ENCODE peak calls at places on chromosome 7, in four cellular contexts. S is uterus, G is BE2C, W is MM.1S. Q is an unnamed sample. For H3K36me3, the result is how much of the 10 kb centered on the place peaks cover.

GRCh38 chr7:112173214-112173905 is 32.8 kb downstream of the DOCK4 start:
- DNase-seq in G (peak), S (no peak), W (no peak), Q (no peak)

GRCh38 chr7:144728556-144728955 is 107.3 kb downstream of the TPK1 start:
- DNase-seq in S (no peak), G (no peak), W (no peak), Q (no peak)

GRCh38 chr7:149855368-149856305 is 17.5 kb downstream of the ZNF862 start:
- DNase-seq in S (no peak), G (no peak), W (no peak), Q (no peak)

GRCh38 chr7:94054130-94054529 is 50.0 kb upstream of the BET1 start:
- DNase-seq in G (no peak), S (no peak), W (no peak), Q (no peak)

GRCh38 chr7:81608748-81609382 is 161.0 kb downstream of the HGF start:
- DNase-seq in G (no peak), W (no peak), S (no peak), Q (no peak)

GRCh38 chr7:85039196-85039923 is 147.5 kb downstream of the SEMA3D start:
- DNase-seq in S (no peak), G (no peak), W (peak), Q (no peak)

GRCh38 chr7:144090667-144091066 is 4.6 kb downstream of the OR2A12 start:
- DNase-seq in G (no peak), W (no peak), S (no peak), Q (no peak)

GRCh38 chr7:131502810-131503545 is 53.5 kb downstream of the PODXL start:
- DNase-seq in W (no peak), S (peak), G (peak), Q (peak)

GRCh38 chr7:95322396-95322795 is 1.9 kb downstream of the PON1 start:
- DNase-seq in S (no peak), W (no peak), G (no peak), Q (no peak)

GRCh38 chr7:134175724-134176350 is 48.7 kb downstream of the LRGUK start:
- DNase-seq in W (no peak), G (no peak), S (no peak), Q (no peak)

GRCh38 chr7:45033261-45033930 is 33.4 kb downstream of the CCM2 start:
- DNase-seq in G (no peak), S (no peak), W (no peak), Q (no peak)

GRCh38 chr7:30093351-30094019 is 41.3 kb upstream of the MTURN start:
- DNase-seq in W (no peak), G (no peak), S (no peak), Q (peak)

GRCh38 chr7:55271069-55271468 is 94.1 kb upstream of the LANCL2 start:
- DNase-seq in S (no peak), G (no peak), W (no peak), Q (no peak)

GRCh38 chr7:85452674-85453073 is 265.8 kb upstream of the SEMA3D start:
- DNase-seq in W (no peak), G (no peak), S (no peak), Q (no peak)

GRCh38 chr7:147653456-147653855 is 937.1 kb upstream of the C7orf33 start:
- DNase-seq in G (no peak), W (no peak), S (no peak), Q (no peak)

GRCh38 chr7:36986429-36987362 is 262.4 kb upstream of the AOAH start:
- DNase-seq in G (peak), S (peak), W (peak), Q (peak)

GRCh38 chr7:26292768-26293560 is 1.3 kb downstream of the SNX10 start:
- DNase-seq in G (no peak), W (no peak), S (peak), Q (no peak)

GRCh38 chr7:146172112-146172511 is 55.5 kb downstream of the CNTNAP2 start:
- DNase-seq in W (peak), S (no peak), G (no peak), Q (no peak)

GRCh38 chr7:25216837-25217236 is 11.4 kb downstream of the NPVF start:
- DNase-seq in W (peak), G (no peak), S (no peak), Q (no peak)

GRCh38 chr7:23275906-23276305 is 23.2 kb upstream of the MALSU1 start:
- DNase-seq in W (no peak), S (no peak), G (peak), Q (no peak)

GRCh38 chr7:108073305-108074070 is 56.7 kb downstream of the LAMB4 start:
- DNase-seq in G (no peak), W (no peak), S (no peak), Q (no peak)

GRCh38 chr7:41696323-41696916 is 6.5 kb downstream of the INHBA start:
- DNase-seq in S (peak), W (peak), G (peak), Q (peak)

GRCh38 chr7:86130268-86130667 is 513.4 kb upstream of the GRM3 start:
- DNase-seq in S (no peak), G (no peak), W (no peak), Q (no peak)

GRCh38 chr7:116579322-116579721 is 54.5 kb downstream of the CAV1 start:
- DNase-seq in S (no peak), G (no peak), W (no peak), Q (no peak)

GRCh38 chr7:100556541-100556940 is 17.2 kb downstream of the SAP25 start:
- DNase-seq in S (no peak), G (no peak), W (no peak), Q (no peak)

GRCh38 chr7:135584362-135585353 is 26.9 kb downstream of the NUP205 start:
- DNase-seq in W (no peak), G (no peak), S (no peak), Q (no peak)

GRCh38 chr7:28853834-28854749 is 104.0 kb downstream of the TRIL start:
- DNase-seq in S (peak), G (peak), W (peak), Q (peak)

GRCh38 chr7:99380823-99381663 is 6.5 kb downstream of the ARPC1B start:
- DNase-seq in G (no peak), W (peak), S (no peak), Q (no peak)

GRCh38 chr7:84042110-84042539 is 152.5 kb downstream of the SEMA3A start:
- DNase-seq in G (peak), S (no peak), W (no peak), Q (no peak)

GRCh38 chr7:94050046-94050445 is 45.9 kb upstream of the BET1 start:
- DNase-seq in S (no peak), W (peak), G (no peak), Q (no peak)

GRCh38 chr7:43522406-43523156 is 60.3 kb upstream of the STK17A start:
- DNase-seq in S (no peak), G (no peak), W (no peak), Q (no peak)

GRCh38 chr7:20892776-20893175 is 106.1 kb upstream of the SP8 start:
- DNase-seq in W (no peak), G (no peak), S (no peak), Q (no peak)

GRCh38 chr7:105512415-105512814 is 9.7 kb downstream of the PUS7 start:
- DNase-seq in S (no peak), G (no peak), W (no peak), Q (no peak)

GRCh38 chr7:135645296-135645904 is 16.9 kb upstream of the STMP1 start:
- DNase-seq in S (no peak), G (peak), W (peak), Q (peak)

GRCh38 chr7:22549051-22549450 is 49.1 kb upstream of the STEAP1B start:
- DNase-seq in S (no peak), W (no peak), G (no peak), Q (no peak)

GRCh38 chr7:46949270-46949931 is 632.5 kb downstream of the TNS3 start:
- DNase-seq in G (no peak), W (no peak), S (no peak), Q (no peak)

GRCh38 chr7:31729195-31729804 is 42.3 kb downstream of the PPP1R17 start:
- DNase-seq in G (no peak), W (no peak), S (no peak), Q (no peak)
- TF ChIP-seq CTCF in G (no peak), W (peak), S (no peak), Q (no peak)

DNA sequence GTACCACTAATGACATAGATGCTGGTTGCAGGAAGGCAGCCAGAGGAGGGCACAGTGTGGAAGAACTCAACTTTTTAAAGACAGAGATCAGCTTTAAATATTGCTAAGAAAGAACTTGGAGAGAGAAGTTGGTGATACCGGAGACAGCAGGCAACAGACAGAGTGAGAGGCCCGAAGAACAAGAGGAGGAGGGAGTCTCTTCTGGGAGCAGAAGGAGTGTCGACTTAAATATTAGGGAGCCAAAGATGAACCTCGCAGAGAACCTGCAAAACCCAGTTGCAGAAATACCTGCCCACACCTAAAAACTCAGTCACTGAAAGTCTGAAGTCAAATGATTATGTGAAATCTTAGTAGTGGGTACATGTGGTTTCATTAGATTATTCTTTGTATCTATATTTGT is 3.4 kb upstream of the WDR86 start:
- DNase-seq in G (no peak), S (no peak), W (no peak), Q (no peak)
- H3K36me3 ChIP-seq in G (under half), S (under half), W (under half), Q (under half)

GRCh38 chr7:151008143-151008510 is 16.2 kb downstream of the ATG9B start:
- DNase-seq in G (no peak), S (no peak), W (peak), Q (no peak)
- H3K4me3 ChIP-seq in G (no peak), S (peak), W (peak), Q (peak)

GRCh38 chr7:1663857-1664651 is 6.0 kb upstream of the ELFN1 start:
- DNase-seq in G (peak), S (peak), W (no peak), Q (peak)
- TF ChIP-seq CTCF in G (no peak), S (no peak), W (no peak), Q (no peak)

Q was measured in heart right ventricle.